ENCODE peak calls at places on chromosomes 16 and 17, in four cellular contexts. H is PC-9, R is fibroblast of lung, O is PC-3. Y is an unnamed sample. For H3K9me3, the result is how much of the 10 kb centered on the place peaks cover.

GRCh38 chr17:37884516-37884915 is 39.7 kb upstream of the TBC1D3K start:
- DNase-seq in R (no peak), H (no peak), O (no peak), Y (no peak)

GRCh38 chr16:57863434-57864160 is 61.3 kb upstream of the KIFC3 start:
- DNase-seq in O (peak), R (peak), H (peak), Y (peak)

GRCh38 chr17:43634681-43635125 is 27.0 kb downstream of the MEOX1 start:
- DNase-seq in R (peak), H (no peak), O (no peak), Y (peak)

GRCh38 chr17:12553625-12554024 is 112.1 kb upstream of the MYOCD start:
- DNase-seq in H (no peak), O (no peak), R (no peak), Y (no peak)

GRCh38 chr16:55480228-55480655 is 1.2 kb downstream of the MMP2 start:
- DNase-seq in O (peak), R (peak), H (no peak), Y (peak)

GRCh38 chr16:81417210-81417609 is 27.4 kb upstream of the CMIP start:
- DNase-seq in O (no peak), R (no peak), H (no peak), Y (no peak)

GRCh38 chr16:86895609-86896008 is 317.3 kb downstream of the FOXL1 start:
- DNase-seq in O (no peak), R (no peak), H (no peak), Y (no peak)

GRCh38 chr17:48406936-48407567 is 23.0 kb downstream of the SKAP1 start:
- DNase-seq in R (no peak), O (no peak), H (no peak), Y (no peak)

GRCh38 chr16:19898924-19899604 is 14.4 kb upstream of the GPRC5B start:
- DNase-seq in H (peak), O (peak), R (peak), Y (peak)

GRCh38 chr17:42202159-42202558 is 7.9 kb upstream of the GHDC start:
- DNase-seq in H (no peak), R (no peak), O (no peak), Y (no peak)

GRCh38 chr16:20610892-20611349 is 34.8 kb upstream of the ACSM2B start:
- DNase-seq in H (no peak), O (no peak), R (no peak), Y (no peak)

GRCh38 chr17:36524428-36524876 is 10.2 kb downstream of the MYO19 start:
- DNase-seq in H (peak), O (peak), R (no peak), Y (no peak)

GRCh38 chr16:85333744-85334640 is 221.7 kb upstream of the CIBAR2 start:
- DNase-seq in O (no peak), R (no peak), H (no peak), Y (peak)

GRCh38 chr16:90008708-90009145 is 10.5 kb downstream of the DBNDD1 start:
- DNase-seq in R (no peak), O (no peak), H (no peak), Y (no peak)

GRCh38 chr17:80005360-80006338 is 30.0 kb downstream of the TBC1D16 start:
- DNase-seq in H (no peak), O (peak), R (peak), Y (no peak)

DNA sequence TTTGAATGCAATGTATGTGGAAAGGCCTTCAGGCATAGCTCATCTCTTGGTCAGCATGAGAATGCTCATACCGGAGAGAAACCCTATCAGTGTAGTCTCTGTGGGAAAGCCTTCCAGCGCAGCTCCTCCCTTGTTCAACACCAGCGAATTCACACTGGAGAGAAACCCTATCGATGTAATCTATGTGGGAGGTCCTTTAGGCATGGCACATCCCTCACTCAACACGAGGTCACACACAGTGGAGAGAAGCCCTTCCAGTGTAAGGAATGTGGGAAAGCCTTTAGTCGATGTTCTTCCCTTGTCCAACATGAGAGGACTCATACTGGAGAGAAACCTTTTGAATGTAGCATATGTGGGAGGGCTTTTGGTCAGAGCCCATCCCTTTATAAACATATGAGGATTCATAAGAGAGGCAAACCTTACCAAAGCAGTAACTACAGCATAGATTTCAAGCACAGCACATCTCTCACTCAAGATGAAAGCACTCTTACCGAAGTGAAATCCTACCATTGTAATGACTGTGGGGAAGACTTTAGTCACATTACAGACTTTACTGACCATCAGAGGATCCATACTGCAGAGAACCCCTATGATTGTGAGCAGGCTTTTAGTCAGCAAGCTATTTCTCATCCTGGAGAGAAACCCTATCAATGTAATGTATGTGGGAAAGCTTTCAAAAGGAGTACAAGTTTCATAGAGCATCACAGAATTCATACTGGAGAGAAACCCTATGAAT is 24.7 kb downstream of the ZFP90 start:
- DNase-seq in O (no peak), R (peak), H (no peak), Y (no peak)
- H3K9me3 ChIP-seq in O (half or more), R (under half), H (half or more), Y (under half)

GRCh38 chr17:35460354-35460851 is 11.8 kb upstream of the SLFN13 start:
- DNase-seq in O (peak), R (no peak), H (peak), Y (no peak)
- H3K9me3 ChIP-seq in O (under half), R (under half), H (under half), Y (under half)

DNA sequence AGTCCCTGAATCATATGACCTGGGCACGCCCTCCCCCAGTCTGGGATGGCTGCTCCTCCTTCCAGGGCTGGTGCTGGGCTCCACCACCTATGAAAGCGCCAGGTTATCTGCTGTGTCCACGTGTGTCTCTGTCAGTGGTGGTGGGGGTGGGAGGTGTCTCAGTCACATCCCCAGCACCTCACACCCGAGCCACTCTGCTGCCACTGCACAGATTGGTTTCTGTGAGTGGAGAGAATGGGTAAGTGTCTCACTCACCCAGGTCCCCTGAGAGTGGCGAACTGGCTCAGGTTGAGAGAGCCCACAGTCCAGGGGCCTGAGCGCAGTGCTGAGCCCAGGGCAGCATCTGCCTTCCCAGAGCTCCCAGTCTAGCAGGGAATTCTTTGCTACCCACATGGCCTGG is 79.0 kb downstream of the PLD6 start:
- DNase-seq in O (no peak), H (no peak), R (no peak), Y (no peak)
- H3K9me3 ChIP-seq in O (under half), H (under half), R (under half), Y (under half)

GRCh38 chr17:8925808-8926207 is 39.7 kb downstream of the PIK3R5 start:
- DNase-seq in O (no peak), R (no peak), H (no peak), Y (no peak)

GRCh38 chr17:8928347-8928746 is 37.2 kb downstream of the PIK3R5 start:
- DNase-seq in R (no peak), H (no peak), O (no peak), Y (no peak)

GRCh38 chr17:8935194-8935593 is 30.3 kb downstream of the PIK3R5 start:
- DNase-seq in H (no peak), R (no peak), O (no peak), Y (no peak)

GRCh38 chr17:8927395-8927794 is 38.1 kb downstream of the PIK3R5 start:
- DNase-seq in H (no peak), R (no peak), O (no peak), Y (no peak)

DNA sequence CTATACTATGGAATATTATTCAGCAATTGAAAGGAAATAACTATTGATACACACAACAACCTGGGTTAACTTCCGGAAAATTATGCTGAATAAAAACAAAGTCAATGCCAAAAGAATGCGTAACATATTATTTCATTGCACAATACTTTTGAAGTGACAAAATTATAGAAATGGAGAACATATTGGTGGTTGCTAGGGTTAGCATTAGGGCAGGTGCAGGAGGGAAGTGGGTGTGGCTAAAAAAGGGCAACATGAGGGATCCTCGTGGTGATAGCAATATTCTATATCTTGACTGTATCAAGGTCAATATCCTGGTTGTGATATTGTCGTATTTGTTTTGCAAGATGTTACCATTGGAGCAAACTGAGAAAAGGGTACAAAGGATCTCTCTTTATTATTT is 34.8 kb downstream of the PIK3R5 start:
- DNase-seq in R (no peak), H (no peak), O (no peak), Y (no peak)
- H3K9me3 ChIP-seq in R (under half), H (under half), O (under half), Y (under half)

GRCh38 chr16:12332553-12332952 is 356.0 kb downstream of the SNX29 start:
- DNase-seq in O (no peak), R (no peak), H (no peak), Y (no peak)

GRCh38 chr16:12339686-12340085 is 363.2 kb downstream of the SNX29 start:
- DNase-seq in O (no peak), R (no peak), H (no peak), Y (no peak)

GRCh38 chr16:12337776-12338655 is 361.5 kb downstream of the SNX29 start:
- DNase-seq in H (no peak), O (peak), R (no peak), Y (no peak)

GRCh38 chr16:12340151-12340733 is 363.7 kb downstream of the SNX29 start:
- DNase-seq in H (no peak), R (peak), O (peak), Y (peak)

DNA sequence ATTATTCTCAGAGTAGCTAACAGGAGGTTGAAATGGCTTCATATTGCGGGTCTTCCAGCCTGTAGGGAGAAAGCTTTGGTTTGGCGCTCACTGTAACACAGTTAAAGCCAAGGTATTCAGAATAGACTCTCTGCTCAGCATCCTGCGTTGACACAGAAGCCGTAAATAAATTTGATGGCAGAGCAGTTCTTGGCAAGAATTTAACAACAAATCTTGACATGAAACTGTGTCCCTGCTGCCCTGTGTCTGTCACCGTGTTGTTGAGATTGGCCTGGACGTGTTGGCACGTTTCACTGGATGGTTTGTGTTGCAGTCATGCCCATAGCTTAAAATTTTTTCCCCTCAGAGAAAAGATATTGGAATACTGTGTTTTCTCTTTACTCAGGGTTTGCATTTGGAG is 359.6 kb downstream of the SNX29 start:
- DNase-seq in O (no peak), H (no peak), R (no peak), Y (no peak)
- H3K9me3 ChIP-seq in O (under half), H (under half), R (under half), Y (under half)

GRCh38 chr16:10412935-10413601 is 27.2 kb downstream of the ATF7IP2 start:
- DNase-seq in R (no peak), H (no peak), O (no peak), Y (no peak)
- H3K9me3 ChIP-seq in R (under half), H (under half), O (under half), Y (under half)